ENCODE peak calls at places on chromosome 18, in eight cellular contexts. One of them, this sample, is unnamed.
A peak's percentile ranks its signal among the peaks of the same experiment; 100 is the strongest.

GRCh38 chr18:58893388-58894099 is 28.9 kb downstream of the ZNF532 start:
- DNase-seq in HFF-Myc: no peak
- DNase-seq in colonic mucosa: no peak
- DNase-seq in keratinocyte: peak; percentile 13
- DNase-seq in tibial artery: no peak
- DNase-seq in fibroblast of villous mesenchyme: no peak
- DNase-seq in coronary artery: no peak
- DNase-seq in adrenal gland: no peak
- DNase-seq in this sample: no peak

GRCh38 chr18:46321954-46322353 is 217.8 kb downstream of the HAUS1 start:
- DNase-seq in tibial artery: no peak
- DNase-seq in keratinocyte: no peak
- DNase-seq in adrenal gland: no peak
- DNase-seq in coronary artery: no peak
- DNase-seq in colonic mucosa: no peak
- DNase-seq in HFF-Myc: no peak
- DNase-seq in fibroblast of villous mesenchyme: no peak
- DNase-seq in this sample: no peak

GRCh38 chr18:39742015-39742466 is 2176.4 kb upstream of the CELF4 start:
- DNase-seq in colonic mucosa: no peak
- DNase-seq in HFF-Myc: no peak
- DNase-seq in tibial artery: no peak
- DNase-seq in fibroblast of villous mesenchyme: peak; percentile 81
- DNase-seq in adrenal gland: no peak
- DNase-seq in keratinocyte: no peak
- DNase-seq in coronary artery: no peak
- DNase-seq in this sample: no peak

GRCh38 chr18:28065031-28065792 is 111.7 kb downstream of the CDH2 start:
- DNase-seq in tibial artery: no peak
- DNase-seq in HFF-Myc: peak; percentile 42
- DNase-seq in keratinocyte: no peak
- DNase-seq in coronary artery: no peak
- DNase-seq in colonic mucosa: no peak
- DNase-seq in fibroblast of villous mesenchyme: peak; percentile 73
- DNase-seq in adrenal gland: no peak
- DNase-seq in this sample: peak; percentile 89

GRCh38 chr18:63409301-63409700 is 13.0 kb downstream of the VPS4B start:
- DNase-seq in colonic mucosa: no peak
- DNase-seq in HFF-Myc: peak; percentile 50
- DNase-seq in coronary artery: no peak
- DNase-seq in tibial artery: no peak
- DNase-seq in keratinocyte: peak; percentile 55
- DNase-seq in adrenal gland: no peak
- DNase-seq in fibroblast of villous mesenchyme: no peak
- DNase-seq in this sample: no peak

GRCh38 chr18:57811477-57812125 is 8.5 kb upstream of the ATP8B1 start:
- DNase-seq in adrenal gland: no peak
- DNase-seq in coronary artery: peak; percentile 19
- DNase-seq in keratinocyte: no peak
- DNase-seq in colonic mucosa: no peak
- DNase-seq in fibroblast of villous mesenchyme: peak; percentile 56
- DNase-seq in HFF-Myc: no peak
- DNase-seq in tibial artery: no peak
- DNase-seq in this sample: no peak

GRCh38 chr18:48815581-48816324 is 135.0 kb downstream of the SMAD7 start:
- DNase-seq in keratinocyte: no peak
- DNase-seq in colonic mucosa: no peak
- DNase-seq in HFF-Myc: no peak
- DNase-seq in tibial artery: peak; percentile 18
- DNase-seq in fibroblast of villous mesenchyme: no peak
- DNase-seq in adrenal gland: no peak
- DNase-seq in coronary artery: peak; percentile 77
- DNase-seq in this sample: no peak

GRCh38 chr18:10101293-10101701 is 187.5 kb downstream of the VAPA start:
- DNase-seq in colonic mucosa: no peak
- DNase-seq in fibroblast of villous mesenchyme: no peak
- DNase-seq in tibial artery: peak; percentile 35
- DNase-seq in HFF-Myc: no peak
- DNase-seq in coronary artery: no peak
- DNase-seq in keratinocyte: no peak
- DNase-seq in adrenal gland: peak; percentile 55
- DNase-seq in this sample: no peak

GRCh38 chr18:62372156-62372555 is 47.0 kb downstream of the TNFRSF11A start:
- DNase-seq in keratinocyte: no peak
- DNase-seq in fibroblast of villous mesenchyme: no peak
- DNase-seq in HFF-Myc: no peak
- DNase-seq in coronary artery: no peak
- DNase-seq in adrenal gland: no peak
- DNase-seq in tibial artery: no peak
- DNase-seq in colonic mucosa: no peak
- DNase-seq in this sample: no peak

GRCh38 chr18:10040287-10041011 is 126.6 kb downstream of the VAPA start:
- DNase-seq in HFF-Myc: no peak
- DNase-seq in fibroblast of villous mesenchyme: peak; percentile 96
- DNase-seq in colonic mucosa: no peak
- DNase-seq in keratinocyte: no peak
- DNase-seq in coronary artery: no peak
- DNase-seq in adrenal gland: no peak
- DNase-seq in tibial artery: peak; percentile 60
- DNase-seq in this sample: no peak

GRCh38 chr18:394276-394996 is 106.1 kb downstream of the COLEC12 start:
- DNase-seq in adrenal gland: no peak
- DNase-seq in keratinocyte: no peak
- DNase-seq in fibroblast of villous mesenchyme: no peak
- DNase-seq in HFF-Myc: no peak
- DNase-seq in tibial artery: no peak
- DNase-seq in colonic mucosa: no peak
- DNase-seq in coronary artery: no peak
- DNase-seq in this sample: no peak

GRCh38 chr18:63074987-63075404 is 244.6 kb downstream of the BCL2 start:
- DNase-seq in coronary artery: peak; percentile 81
- DNase-seq in adrenal gland: peak; percentile 60
- DNase-seq in colonic mucosa: peak; percentile 92
- DNase-seq in HFF-Myc: no peak
- DNase-seq in keratinocyte: no peak
- DNase-seq in tibial artery: peak; percentile 72
- DNase-seq in fibroblast of villous mesenchyme: peak; percentile 18
- DNase-seq in this sample: no peak

GRCh38 chr18:27057459-27058302 is 127.4 kb downstream of the CHST9 start:
- DNase-seq in fibroblast of villous mesenchyme: no peak
- DNase-seq in coronary artery: no peak
- DNase-seq in HFF-Myc: no peak
- DNase-seq in colonic mucosa: no peak
- DNase-seq in adrenal gland: no peak
- DNase-seq in keratinocyte: no peak
- DNase-seq in tibial artery: no peak
- DNase-seq in this sample: no peak

GRCh38 chr18:37247499-37248161 is 318.0 kb downstream of the CELF4 start:
- DNase-seq in tibial artery: no peak
- DNase-seq in coronary artery: no peak
- DNase-seq in keratinocyte: no peak
- DNase-seq in HFF-Myc: no peak
- DNase-seq in adrenal gland: no peak
- DNase-seq in fibroblast of villous mesenchyme: no peak
- DNase-seq in colonic mucosa: no peak
- DNase-seq in this sample: no peak

GRCh38 chr18:42712065-42712464 is 403.4 kb downstream of the RIT2 start:
- DNase-seq in adrenal gland: no peak
- DNase-seq in keratinocyte: no peak
- DNase-seq in tibial artery: no peak
- DNase-seq in fibroblast of villous mesenchyme: no peak
- DNase-seq in coronary artery: no peak
- DNase-seq in colonic mucosa: no peak
- DNase-seq in HFF-Myc: no peak
- DNase-seq in this sample: no peak

GRCh38 chr18:56381151-56381550 is 257.2 kb downstream of the TXNL1 start:
- DNase-seq in adrenal gland: no peak
- DNase-seq in coronary artery: no peak
- DNase-seq in fibroblast of villous mesenchyme: no peak
- DNase-seq in colonic mucosa: no peak
- DNase-seq in keratinocyte: no peak
- DNase-seq in HFF-Myc: no peak
- DNase-seq in tibial artery: no peak
- DNase-seq in this sample: no peak

GRCh38 chr18:78912862-78913261 is 66.8 kb upstream of the SALL3 start:
- DNase-seq in adrenal gland: no peak
- DNase-seq in fibroblast of villous mesenchyme: no peak
- DNase-seq in colonic mucosa: no peak
- DNase-seq in tibial artery: no peak
- DNase-seq in keratinocyte: no peak
- DNase-seq in HFF-Myc: no peak
- DNase-seq in coronary artery: peak; percentile 33
- DNase-seq in this sample: no peak

GRCh38 chr18:13558132-13558531 is 168.2 kb downstream of the FAM210A start:
- DNase-seq in coronary artery: peak; percentile 65
- DNase-seq in fibroblast of villous mesenchyme: peak; percentile 44
- DNase-seq in keratinocyte: peak; percentile 9
- DNase-seq in tibial artery: no peak
- DNase-seq in HFF-Myc: no peak
- DNase-seq in adrenal gland: no peak
- DNase-seq in colonic mucosa: no peak
- DNase-seq in this sample: no peak

GRCh38 chr18:47747260-47747795 is 183.1 kb downstream of the SMAD2 start:
- DNase-seq in colonic mucosa: no peak
- DNase-seq in adrenal gland: no peak
- DNase-seq in keratinocyte: no peak
- DNase-seq in tibial artery: no peak
- DNase-seq in fibroblast of villous mesenchyme: no peak
- DNase-seq in coronary artery: no peak
- DNase-seq in HFF-Myc: no peak
- DNase-seq in this sample: no peak

GRCh38 chr18:26865557-26865956 is at the start of gene AQP4:
- DNase-seq in colonic mucosa: no peak
- DNase-seq in HFF-Myc: no peak
- DNase-seq in tibial artery: no peak
- DNase-seq in keratinocyte: no peak
- DNase-seq in coronary artery: no peak
- DNase-seq in fibroblast of villous mesenchyme: no peak
- DNase-seq in adrenal gland: no peak
- DNase-seq in this sample: no peak

GRCh38 chr18:28961669-28962228 is 784.8 kb upstream of the CDH2 start:
- DNase-seq in colonic mucosa: no peak
- DNase-seq in HFF-Myc: peak; percentile 2
- DNase-seq in fibroblast of villous mesenchyme: peak; percentile 28
- DNase-seq in coronary artery: peak; percentile 45
- DNase-seq in keratinocyte: no peak
- DNase-seq in tibial artery: no peak
- DNase-seq in adrenal gland: no peak
- DNase-seq in this sample: no peak

GRCh38 chr18:50097702-50098101 is 97.2 kb downstream of the MYO5B start:
- DNase-seq in keratinocyte: no peak
- DNase-seq in adrenal gland: no peak
- DNase-seq in colonic mucosa: peak; percentile 70
- DNase-seq in HFF-Myc: no peak
- DNase-seq in coronary artery: no peak
- DNase-seq in fibroblast of villous mesenchyme: no peak
- DNase-seq in tibial artery: no peak
- DNase-seq in this sample: no peak

GRCh38 chr18:67935638-67936037 is 419.1 kb upstream of the DSEL start:
- DNase-seq in colonic mucosa: no peak
- DNase-seq in coronary artery: no peak
- DNase-seq in keratinocyte: no peak
- DNase-seq in adrenal gland: no peak
- DNase-seq in tibial artery: no peak
- DNase-seq in HFF-Myc: no peak
- DNase-seq in fibroblast of villous mesenchyme: no peak
- DNase-seq in this sample: no peak

GRCh38 chr18:61637319-61637718 is 255.5 kb downstream of the RNF152 start:
- DNase-seq in fibroblast of villous mesenchyme: no peak
- DNase-seq in tibial artery: no peak
- DNase-seq in coronary artery: no peak
- DNase-seq in colonic mucosa: peak; percentile 67
- DNase-seq in adrenal gland: no peak
- DNase-seq in keratinocyte: no peak
- DNase-seq in HFF-Myc: no peak
- DNase-seq in this sample: no peak

GRCh38 chr18:45254683-45255082 is 360.6 kb upstream of the SLC14A2 start:
- DNase-seq in adrenal gland: no peak
- DNase-seq in keratinocyte: no peak
- DNase-seq in fibroblast of villous mesenchyme: no peak
- DNase-seq in colonic mucosa: no peak
- DNase-seq in HFF-Myc: peak; percentile 31
- DNase-seq in tibial artery: peak; percentile 53
- DNase-seq in coronary artery: peak; percentile 77
- DNase-seq in this sample: no peak
- TF ChIP-seq CTCF in adrenal gland: no peak
- TF ChIP-seq CTCF in keratinocyte: no peak
- TF ChIP-seq CTCF in fibroblast of villous mesenchyme: no peak
- TF ChIP-seq CTCF in colonic mucosa: no peak
- TF ChIP-seq CTCF in HFF-Myc: no peak
- TF ChIP-seq CTCF in tibial artery: no peak
- TF ChIP-seq CTCF in coronary artery: no peak
- TF ChIP-seq CTCF in this sample: no peak

DNA sequence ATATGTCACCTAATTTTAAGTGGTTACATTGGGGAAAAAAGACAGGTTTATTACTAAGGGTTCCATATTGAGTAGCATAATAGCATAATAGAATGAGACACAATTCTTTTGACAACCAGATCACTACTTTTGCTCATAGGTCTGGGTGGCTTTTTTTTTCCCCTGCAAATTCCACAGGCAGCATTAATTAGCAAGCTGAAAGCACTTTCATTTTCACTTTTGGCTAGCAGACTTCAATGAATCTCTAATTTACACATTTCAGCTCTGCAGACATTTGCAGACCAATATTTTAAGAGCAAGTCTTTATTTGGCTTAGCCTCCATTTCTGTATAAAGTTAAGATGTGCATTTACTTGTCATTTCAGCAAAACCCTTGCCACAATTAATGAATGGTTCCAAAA is 185.5 kb downstream of the NOL4 start:
- DNase-seq in fibroblast of villous mesenchyme: peak; percentile 1
- DNase-seq in adrenal gland: no peak
- DNase-seq in colonic mucosa: no peak
- DNase-seq in keratinocyte: no peak
- DNase-seq in coronary artery: no peak
- DNase-seq in tibial artery: no peak
- DNase-seq in HFF-Myc: no peak
- DNase-seq in this sample: no peak
- H3K4me3 ChIP-seq in fibroblast of villous mesenchyme: no peak overlapping the region
- H3K4me3 ChIP-seq in adrenal gland: no peak overlapping the region
- H3K4me3 ChIP-seq in colonic mucosa: no peak overlapping the region
- H3K4me3 ChIP-seq in keratinocyte: no peak overlapping the region
- H3K4me3 ChIP-seq in coronary artery: peak overlapping the region; percentile 38
- H3K4me3 ChIP-seq in tibial artery: no peak overlapping the region
- H3K4me3 ChIP-seq in HFF-Myc: no peak overlapping the region
- H3K4me3 ChIP-seq in this sample: no peak overlapping the region

GRCh38 chr18:54043484-54044256 is 180.8 kb downstream of the MBD2 start:
- DNase-seq in coronary artery: no peak
- DNase-seq in HFF-Myc: no peak
- DNase-seq in adrenal gland: no peak
- DNase-seq in tibial artery: no peak
- DNase-seq in keratinocyte: no peak
- DNase-seq in colonic mucosa: no peak
- DNase-seq in fibroblast of villous mesenchyme: no peak
- DNase-seq in this sample: no peak
- TF ChIP-seq CTCF in coronary artery: no peak
- TF ChIP-seq CTCF in HFF-Myc: no peak
- TF ChIP-seq CTCF in adrenal gland: no peak
- TF ChIP-seq CTCF in tibial artery: no peak
- TF ChIP-seq CTCF in keratinocyte: no peak
- TF ChIP-seq CTCF in colonic mucosa: no peak
- TF ChIP-seq CTCF in fibroblast of villous mesenchyme: no peak
- TF ChIP-seq CTCF in this sample: peak; percentile 20

GRCh38 chr18:54716586-54716985 is 111.7 kb upstream of the RAB27B start:
- DNase-seq in colonic mucosa: peak; percentile 41
- DNase-seq in tibial artery: no peak
- DNase-seq in keratinocyte: no peak
- DNase-seq in coronary artery: no peak
- DNase-seq in adrenal gland: no peak
- DNase-seq in HFF-Myc: no peak
- DNase-seq in fibroblast of villous mesenchyme: no peak
- DNase-seq in this sample: no peak
- H3K4me3 ChIP-seq in colonic mucosa: no peak overlapping the region
- H3K4me3 ChIP-seq in tibial artery: no peak overlapping the region
- H3K4me3 ChIP-seq in keratinocyte: no peak overlapping the region
- H3K4me3 ChIP-seq in coronary artery: no peak overlapping the region
- H3K4me3 ChIP-seq in adrenal gland: no peak overlapping the region
- H3K4me3 ChIP-seq in HFF-Myc: no peak overlapping the region
- H3K4me3 ChIP-seq in fibroblast of villous mesenchyme: no peak overlapping the region
- H3K4me3 ChIP-seq in this sample: no peak overlapping the region

This sample was measured in AG04449.